ENCODE peak calls at places on chromosomes 4 and X, in six cellular contexts. One of them, this sample, is unnamed.

GRCh38 chr4:155822572-155822971 is 43.5 kb downstream of the ASIC5 start:
- DNase-seq in choroid plexus epithelial cell: peak; percentile 21
- DNase-seq in ovary: no peak
- DNase-seq in astrocyte: no peak
- DNase-seq in body of pancreas: no peak
- DNase-seq in prostate gland: no peak
- DNase-seq in this sample: no peak

GRCh38 chr4:66991521-66991920 is 553.8 kb downstream of the CENPC start:
- DNase-seq in choroid plexus epithelial cell: no peak
- DNase-seq in ovary: no peak
- DNase-seq in astrocyte: no peak
- DNase-seq in body of pancreas: no peak
- DNase-seq in prostate gland: no peak
- DNase-seq in this sample: no peak

GRCh38 chr4:78529569-78530209 is 21.9 kb upstream of the ANXA3 start:
- DNase-seq in choroid plexus epithelial cell: no peak
- DNase-seq in ovary: no peak
- DNase-seq in astrocyte: peak; percentile 49
- DNase-seq in body of pancreas: no peak
- DNase-seq in prostate gland: no peak
- DNase-seq in this sample: no peak

GRCh38 chr4:169225058-169225751 is 45.6 kb downstream of the SH3RF1 start:
- DNase-seq in choroid plexus epithelial cell: peak; percentile 96
- DNase-seq in ovary: no peak
- DNase-seq in astrocyte: peak; percentile 98
- DNase-seq in body of pancreas: no peak
- DNase-seq in prostate gland: no peak
- DNase-seq in this sample: peak; percentile 81

GRCh38 chr4:151721466-151721865 is 39.3 kb downstream of the GATB start:
- DNase-seq in choroid plexus epithelial cell: peak; percentile 28
- DNase-seq in ovary: no peak
- DNase-seq in astrocyte: no peak
- DNase-seq in body of pancreas: no peak
- DNase-seq in prostate gland: no peak
- DNase-seq in this sample: no peak

GRCh38 chr4:37243722-37244582 is 591 bp upstream of the NWD2 start:
- DNase-seq in choroid plexus epithelial cell: no peak
- DNase-seq in ovary: no peak
- DNase-seq in astrocyte: no peak
- DNase-seq in body of pancreas: no peak
- DNase-seq in prostate gland: no peak
- DNase-seq in this sample: no peak

GRCh38 chr4:38132140-38132673 is 172.0 kb downstream of the PTTG2 start:
- DNase-seq in choroid plexus epithelial cell: peak; percentile 99
- DNase-seq in ovary: peak; percentile 47
- DNase-seq in astrocyte: peak; percentile 99
- DNase-seq in body of pancreas: peak; percentile 35
- DNase-seq in prostate gland: no peak
- DNase-seq in this sample: no peak

GRCh38 chr4:20421586-20421985 is 169.9 kb downstream of the SLIT2 start:
- DNase-seq in choroid plexus epithelial cell: peak; percentile 66
- DNase-seq in ovary: no peak
- DNase-seq in astrocyte: no peak
- DNase-seq in body of pancreas: no peak
- DNase-seq in prostate gland: no peak
- DNase-seq in this sample: no peak

DNA sequence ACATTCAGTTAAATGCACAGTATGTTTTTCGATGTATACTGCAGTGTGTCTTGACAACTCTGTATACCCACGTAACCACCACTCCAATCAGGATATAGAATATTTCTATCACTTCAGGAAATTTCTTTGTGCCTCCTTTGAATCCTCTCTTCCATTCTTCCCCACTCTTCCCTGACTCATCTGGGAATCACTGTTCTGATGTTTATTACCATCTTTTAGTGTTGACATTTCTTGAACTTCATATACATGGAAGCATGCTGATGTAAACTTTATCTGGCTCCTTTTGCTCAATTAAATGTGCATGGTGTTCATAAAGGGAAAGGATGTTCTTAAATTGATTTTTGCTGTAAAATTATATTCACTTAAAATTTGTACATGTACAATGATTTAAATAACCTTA is 319.9 kb downstream of the PCDH7 start:
- DNase-seq in choroid plexus epithelial cell: no peak
- DNase-seq in ovary: no peak
- DNase-seq in astrocyte: no peak
- DNase-seq in body of pancreas: no peak
- DNase-seq in prostate gland: no peak
- DNase-seq in this sample: no peak
- TF ChIP-seq CTCF in choroid plexus epithelial cell: no peak
- TF ChIP-seq CTCF in ovary: no peak
- TF ChIP-seq CTCF in astrocyte: no peak
- TF ChIP-seq CTCF in body of pancreas: no peak
- TF ChIP-seq CTCF in prostate gland: no peak
- TF ChIP-seq CTCF in this sample: no peak

GRCh38 chr4:76383001-76383400 is 37.9 kb downstream of the CCDC158 start:
- DNase-seq in choroid plexus epithelial cell: no peak
- DNase-seq in ovary: no peak
- DNase-seq in astrocyte: no peak
- DNase-seq in body of pancreas: no peak
- DNase-seq in prostate gland: no peak
- DNase-seq in this sample: no peak

GRCh38 chr4:76386566-76387305 is 34.2 kb downstream of the CCDC158 start:
- DNase-seq in choroid plexus epithelial cell: no peak
- DNase-seq in ovary: no peak
- DNase-seq in astrocyte: no peak
- DNase-seq in body of pancreas: no peak
- DNase-seq in prostate gland: no peak
- DNase-seq in this sample: no peak

GRCh38 chr4:76384052-76384451 is 36.9 kb downstream of the CCDC158 start:
- DNase-seq in choroid plexus epithelial cell: peak; percentile 39
- DNase-seq in ovary: no peak
- DNase-seq in astrocyte: no peak
- DNase-seq in body of pancreas: no peak
- DNase-seq in prostate gland: no peak
- DNase-seq in this sample: no peak

GRCh38 chr4:76385974-76386373 is 35.0 kb downstream of the CCDC158 start:
- DNase-seq in choroid plexus epithelial cell: no peak
- DNase-seq in ovary: no peak
- DNase-seq in astrocyte: no peak
- DNase-seq in body of pancreas: no peak
- DNase-seq in prostate gland: no peak
- DNase-seq in this sample: no peak

DNA sequence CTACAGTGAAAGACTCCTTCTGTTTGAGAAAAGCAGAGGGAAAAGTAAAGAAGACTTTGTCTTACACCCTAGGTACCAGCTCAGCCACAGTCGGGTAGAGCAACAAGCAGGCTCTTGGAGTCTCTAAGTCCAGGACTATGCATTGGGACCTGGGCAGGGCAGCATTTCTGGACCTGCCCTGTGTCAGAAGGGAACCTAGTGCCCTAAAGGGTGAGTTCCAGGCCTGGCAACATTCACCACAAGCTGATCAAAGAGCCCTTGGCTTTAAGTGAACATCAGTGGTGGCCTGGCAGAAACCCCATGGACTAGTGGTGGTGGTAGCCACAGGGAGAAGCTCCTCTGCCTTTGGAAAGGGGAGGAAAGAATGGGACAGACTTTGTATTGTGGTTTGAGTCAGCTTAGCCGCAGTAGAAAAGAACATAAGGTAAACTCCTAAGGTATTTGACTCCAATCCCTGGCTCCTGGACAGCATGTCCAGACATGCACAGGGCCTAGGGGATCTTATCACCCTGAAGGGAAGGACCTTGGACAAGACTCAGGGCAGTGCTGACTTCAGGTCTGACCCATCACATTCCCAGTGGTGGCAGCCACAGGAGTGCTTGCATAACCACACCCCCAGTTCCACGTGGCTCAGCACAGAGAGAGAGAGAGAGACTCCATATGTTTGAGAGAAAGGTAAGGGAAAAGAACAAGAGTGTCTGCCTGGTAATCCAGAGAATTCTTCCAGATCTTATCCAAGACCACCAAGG is 32.6 kb downstream of the CCDC158 start:
- DNase-seq in choroid plexus epithelial cell: no peak
- DNase-seq in ovary: no peak
- DNase-seq in astrocyte: peak; percentile 14
- DNase-seq in body of pancreas: no peak
- DNase-seq in prostate gland: no peak
- DNase-seq in this sample: no peak
- H3K4me3 ChIP-seq in choroid plexus epithelial cell: no peak overlapping the region
- H3K4me3 ChIP-seq in ovary: no peak overlapping the region
- H3K4me3 ChIP-seq in astrocyte: no peak overlapping the region
- H3K4me3 ChIP-seq in body of pancreas: no peak overlapping the region
- H3K4me3 ChIP-seq in prostate gland: no peak overlapping the region
- H3K4me3 ChIP-seq in this sample: no peak overlapping the region

DNA sequence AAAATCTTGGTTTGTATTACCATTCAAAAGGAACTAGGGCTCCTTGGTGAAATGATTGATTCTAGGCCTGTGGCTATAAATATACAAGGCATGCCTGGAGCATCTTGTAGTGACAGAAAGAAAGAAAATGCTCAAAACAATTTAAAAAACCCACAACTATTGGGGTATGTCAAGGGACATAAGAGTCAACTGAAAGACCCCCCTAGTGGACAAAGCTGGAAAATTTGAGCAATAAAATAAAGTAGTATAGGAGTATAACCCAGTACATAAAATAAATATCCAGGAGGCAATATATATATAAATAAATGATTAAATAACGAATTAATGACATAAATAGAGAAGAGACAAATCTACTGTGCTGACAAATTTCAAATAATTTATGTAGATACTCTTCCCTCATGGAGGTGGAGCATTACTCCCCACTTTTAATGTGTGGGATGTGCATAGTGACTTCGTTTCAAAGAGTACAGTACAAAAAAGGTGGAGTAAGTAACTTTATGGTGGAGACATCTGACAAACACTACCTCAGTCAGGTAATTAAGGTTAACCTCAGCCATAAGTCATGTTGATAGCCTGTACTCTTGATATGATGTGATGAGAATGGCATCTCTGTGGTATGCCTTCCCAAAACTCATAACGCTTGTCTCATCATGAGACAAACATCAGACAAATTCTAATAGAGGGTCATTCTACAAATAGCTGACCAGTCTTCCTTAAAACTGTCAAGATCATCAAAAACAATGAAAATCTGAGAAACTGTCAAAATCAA is 185.0 kb upstream of the GLRA2 start:
- DNase-seq in choroid plexus epithelial cell: no peak
- DNase-seq in ovary: no peak
- DNase-seq in astrocyte: no peak
- DNase-seq in body of pancreas: no peak
- DNase-seq in prostate gland: no peak
- DNase-seq in this sample: no peak
- TF ChIP-seq CTCF in choroid plexus epithelial cell: no peak
- TF ChIP-seq CTCF in ovary: no peak
- TF ChIP-seq CTCF in astrocyte: no peak
- TF ChIP-seq CTCF in body of pancreas: no peak
- TF ChIP-seq CTCF in prostate gland: no peak
- TF ChIP-seq CTCF in this sample: no peak

GRCh38 chrX:154459843-154460242 is 1.8 kb downstream of the PLXNA3 start:
- DNase-seq in choroid plexus epithelial cell: no peak
- DNase-seq in ovary: no peak
- DNase-seq in astrocyte: no peak
- DNase-seq in body of pancreas: no peak
- DNase-seq in prostate gland: no peak
- DNase-seq in this sample: no peak

GRCh38 chrX:154458954-154459829 is 1.1 kb downstream of the PLXNA3 start:
- DNase-seq in choroid plexus epithelial cell: no peak
- DNase-seq in ovary: no peak
- DNase-seq in astrocyte: no peak
- DNase-seq in body of pancreas: no peak
- DNase-seq in prostate gland: peak; percentile 30
- DNase-seq in this sample: no peak

GRCh38 chrX:154460326-154460725 is 2.2 kb downstream of the PLXNA3 start:
- DNase-seq in choroid plexus epithelial cell: no peak
- DNase-seq in ovary: no peak
- DNase-seq in astrocyte: no peak
- DNase-seq in body of pancreas: no peak
- DNase-seq in prostate gland: no peak
- DNase-seq in this sample: no peak

GRCh38 chrX:154458116-154458953 is at the start of gene PLXNA3:
- DNase-seq in choroid plexus epithelial cell: peak; percentile 37
- DNase-seq in ovary: peak; percentile 55
- DNase-seq in astrocyte: no peak
- DNase-seq in body of pancreas: peak; percentile 48
- DNase-seq in prostate gland: no peak
- DNase-seq in this sample: no peak

GRCh38 chrX:154457491-154458115 is 478 bp upstream of the PLXNA3 start:
- DNase-seq in choroid plexus epithelial cell: no peak
- DNase-seq in ovary: peak; percentile 45
- DNase-seq in astrocyte: no peak
- DNase-seq in body of pancreas: peak; percentile 49
- DNase-seq in prostate gland: no peak
- DNase-seq in this sample: no peak
- H3K4me3 ChIP-seq in choroid plexus epithelial cell: peak overlapping the region; percentile 70
- H3K4me3 ChIP-seq in ovary: peak overlapping the region; percentile 50
- H3K4me3 ChIP-seq in astrocyte: peak overlapping the region; percentile 50
- H3K4me3 ChIP-seq in body of pancreas: no peak overlapping the region
- H3K4me3 ChIP-seq in prostate gland: peak overlapping the region; percentile 53
- H3K4me3 ChIP-seq in this sample: peak overlapping the region; percentile 44

GRCh38 chr4:173171987-173172386 is 3.4 kb downstream of the GALNT7 start:
- DNase-seq in choroid plexus epithelial cell: no peak
- DNase-seq in ovary: no peak
- DNase-seq in astrocyte: no peak
- DNase-seq in body of pancreas: no peak
- DNase-seq in prostate gland: no peak
- DNase-seq in this sample: no peak

GRCh38 chr4:173169428-173170209 is 1.0 kb downstream of the GALNT7 start:
- DNase-seq in choroid plexus epithelial cell: peak; percentile 67
- DNase-seq in ovary: peak; percentile 66
- DNase-seq in astrocyte: peak; percentile 55
- DNase-seq in body of pancreas: peak; percentile 47
- DNase-seq in prostate gland: peak; percentile 28
- DNase-seq in this sample: no peak

GRCh38 chr4:173169178-173169427 is 492 bp downstream of the GALNT7 start:
- DNase-seq in choroid plexus epithelial cell: no peak
- DNase-seq in ovary: no peak
- DNase-seq in astrocyte: no peak
- DNase-seq in body of pancreas: no peak
- DNase-seq in prostate gland: peak; percentile 14
- DNase-seq in this sample: no peak

GRCh38 chr4:173170210-173170778 is 1.7 kb downstream of the GALNT7 start:
- DNase-seq in choroid plexus epithelial cell: no peak
- DNase-seq in ovary: no peak
- DNase-seq in astrocyte: no peak
- DNase-seq in body of pancreas: no peak
- DNase-seq in prostate gland: no peak
- DNase-seq in this sample: no peak

DNA sequence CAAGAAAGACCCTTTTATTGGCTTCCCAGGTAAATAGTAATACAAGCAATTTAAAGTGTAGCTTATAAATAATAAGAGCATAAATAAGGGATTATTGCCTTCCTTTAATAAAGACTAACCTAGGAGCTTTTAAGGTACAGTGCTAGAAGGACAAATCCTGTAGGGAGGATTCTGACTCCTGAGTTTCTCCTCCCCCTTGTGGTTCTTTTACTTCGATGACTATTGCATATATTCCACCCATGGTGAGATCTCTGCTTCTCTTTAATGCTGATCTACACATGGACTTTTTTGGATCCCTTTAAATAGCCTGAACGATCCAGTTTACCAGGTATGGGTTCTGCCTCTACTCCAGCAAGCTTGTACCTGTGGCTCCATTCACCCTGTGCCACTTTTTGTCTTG is 2.5 kb downstream of the GALNT7 start:
- DNase-seq in choroid plexus epithelial cell: peak; percentile 63
- DNase-seq in ovary: no peak
- DNase-seq in astrocyte: no peak
- DNase-seq in body of pancreas: no peak
- DNase-seq in prostate gland: no peak
- DNase-seq in this sample: no peak
- TF ChIP-seq CTCF in choroid plexus epithelial cell: peak; percentile 59
- TF ChIP-seq CTCF in ovary: no peak
- TF ChIP-seq CTCF in astrocyte: peak; percentile 41
- TF ChIP-seq CTCF in body of pancreas: peak; percentile 36
- TF ChIP-seq CTCF in prostate gland: peak; percentile 15
- TF ChIP-seq CTCF in this sample: peak; percentile 47